ENCODE peak calls at places on chromosomes 4 and X, in six cellular contexts. K is iPS-NIHi11; I is head of caudate nucleus; V is SW 1271; T is stimulated activated CD8-positive, alpha-beta memory T cell treated with anti-CD3 and anti-CD28 coated beads, Interleukin-7, amount 100 ng/mL, for 1 hour; C is SHP77. R is an unnamed sample.

GRCh38 chr4:90234916-90235547 is 107.8 kb downstream of the CCSER1 start:
- DNase-seq in C (no peak), T (no peak), I (peak; percentile 19), V (no peak), K (no peak), R (no peak)

GRCh38 chr4:40264995-40265909 is 68.4 kb downstream of the RHOH start:
- DNase-seq in I (peak; percentile 16), K (no peak), C (peak; percentile 32), T (no peak), V (no peak), R (no peak)

GRCh38 chr4:136369073-136369472 is 1163.2 kb downstream of the PCDH18 start:
- DNase-seq in I (no peak), K (no peak), T (no peak), V (no peak), C (no peak), R (no peak)

GRCh38 chrX:80432441-80432840 is 12.2 kb downstream of the TENT5D start:
- DNase-seq in C (no peak), I (no peak), V (no peak), T (no peak), K (no peak), R (no peak)

GRCh38 chrX:67555578-67556203 is 11.9 kb downstream of the AR start:
- DNase-seq in T (no peak), I (no peak), C (peak; percentile 9), K (peak; percentile 44), V (peak; percentile 9), R (no peak)

GRCh38 chr4:147731611-147732515 is at the start of gene ARHGAP10:
- DNase-seq in K (peak; percentile 66), V (peak; percentile 18), I (peak; percentile 58), T (peak; percentile 42), C (no peak), R (peak; percentile 29)

GRCh38 chrX:17291141-17291900 is 83.7 kb upstream of the NHS start:
- DNase-seq in I (no peak), T (no peak), K (no peak), C (no peak), V (no peak), R (no peak)

GRCh38 chrX:129593137-129593536 is 53.1 kb downstream of the OCRL start:
- DNase-seq in V (no peak), C (no peak), T (no peak), I (no peak), K (no peak), R (no peak)

GRCh38 chrX:120559799-120560198 is 963 bp downstream of the CUL4B start:
- DNase-seq in T (no peak), C (no peak), V (no peak), I (peak; percentile 3), K (no peak), R (no peak)

GRCh38 chr4:170990989-170991589 is 822.1 kb upstream of the GALNTL6 start:
- DNase-seq in K (peak; percentile 52), C (peak; percentile 7), V (peak; percentile 0), T (no peak), I (no peak), R (no peak)

GRCh38 chr4:141786921-141787320 is 150.5 kb downstream of the IL15 start:
- DNase-seq in T (no peak), K (no peak), V (no peak), C (no peak), I (no peak), R (no peak)

GRCh38 chr4:31657859-31658258 is 937.7 kb downstream of the PCDH7 start:
- DNase-seq in I (no peak), V (no peak), C (no peak), K (no peak), T (no peak), R (no peak)

GRCh38 chr4:152937535-152938236 is 1.6 kb downstream of the FHDC1 start:
- DNase-seq in C (no peak), T (no peak), I (peak; percentile 37), V (no peak), K (peak; percentile 61), R (no peak)

GRCh38 chrX:989959-990510 is 222.4 kb downstream of the CRLF2 start:
- DNase-seq in I (peak; percentile 31), V (no peak), K (no peak), T (peak; percentile 53), C (peak; percentile 78), R (no peak)

GRCh38 chrX:129934461-129934860 is 28.5 kb downstream of the UTP14A start:
- DNase-seq in K (no peak), T (no peak), I (no peak), V (no peak), C (no peak), R (no peak)

GRCh38 chr4:140363558-140363957 is 9.9 kb upstream of the SCOC start:
- DNase-seq in I (no peak), T (no peak), K (no peak), V (no peak), C (no peak), R (no peak)

GRCh38 chr4:150098214-150098613 is 20.0 kb downstream of the DCLK2 start:
- DNase-seq in C (no peak), K (no peak), V (no peak), I (no peak), T (no peak), R (no peak)

GRCh38 chr4:44914223-44914622 is 187.9 kb upstream of the GNPDA2 start:
- DNase-seq in T (no peak), I (no peak), C (no peak), V (no peak), K (no peak), R (no peak)

GRCh38 chr4:36281384-36282106 is at the start of gene DTHD1:
- DNase-seq in T (no peak), K (no peak), V (no peak), C (no peak), I (no peak), R (no peak)

GRCh38 chrX:35562395-35562794 is 235.7 kb upstream of the MAGEB16 start:
- DNase-seq in I (no peak), K (peak; percentile 9), V (no peak), C (no peak), T (no peak), R (no peak)

GRCh38 chrX:71222929-71223328 is at the start of gene GJB1:
- DNase-seq in T (no peak), C (no peak), K (no peak), V (no peak), I (peak; percentile 74), R (no peak)

GRCh38 chrX:13911581-13911980 is 94.7 kb upstream of the GPM6B start:
- DNase-seq in V (no peak), T (no peak), K (no peak), C (no peak), I (no peak), R (no peak)

GRCh38 chr4:8459867-8460453 is 19.4 kb downstream of the TRMT44 start:
- DNase-seq in T (no peak), K (no peak), V (no peak), C (no peak), I (no peak), R (no peak)

GRCh38 chrX:53594354-53594753 is 92.2 kb downstream of the HUWE1 start:
- DNase-seq in C (no peak), V (no peak), I (no peak), K (no peak), T (no peak), R (no peak)